ENCODE peak calls at places on chromosomes 6 and 20, in six cellular contexts. E, S, X, W, L and I are unnamed samples.

GRCh38 chr6:79143320-79143898 is 65.4 kb upstream of the PHIP start:
- ATAC-seq in E (no peak), S (no peak), X (no peak), W (no peak), L (no peak), I (no peak)

GRCh38 chr6:4413073-4413472 is 277.7 kb upstream of the ECI2 start:
- ATAC-seq in E (no peak), S (no peak), X (no peak), W (no peak), L (no peak), I (no peak)

GRCh38 chr20:53444386-53444785 is 149.3 kb downstream of the ZNF217 start:
- ATAC-seq in E (no peak), S (no peak), X (no peak), W (no peak), L (no peak), I (no peak)

GRCh38 chr6:133047065-133047665 is 194.0 kb upstream of the EYA4 start:
- ATAC-seq in E (no peak), S (no peak), X (no peak), W (no peak), L (no peak), I (no peak)

GRCh38 chr6:169472786-169473416 is 219.3 kb upstream of the THBS2 start:
- ATAC-seq in E (no peak), S (no peak), X (no peak), W (no peak), L (no peak), I (no peak)

GRCh38 chr6:24374612-24375011 is 16.8 kb upstream of the DCDC2 start:
- ATAC-seq in E (no peak), S (no peak), X (no peak), W (no peak), L (no peak), I (no peak)

GRCh38 chr6:160990847-160991410 is 640 bp upstream of the MAP3K4 start:
- ATAC-seq in E (no peak), S (no peak), X (no peak), W (no peak), L (no peak), I (no peak)

GRCh38 chr6:138986578-138986977 is 1.5 kb downstream of the REPS1 start:
- ATAC-seq in E (no peak), S (no peak), X (no peak), W (no peak), L (no peak), I (no peak)

GRCh38 chr20:19940945-19941590 is 76.1 kb upstream of the NAA20 start:
- ATAC-seq in E (peak), S (no peak), X (no peak), W (no peak), L (no peak), I (peak)

GRCh38 chr6:20215310-20215709 is 3.0 kb upstream of the MBOAT1 start:
- ATAC-seq in E (no peak), S (no peak), X (no peak), W (no peak), L (no peak), I (no peak)

GRCh38 chr20:63737940-63738686 is 1.5 kb upstream of the SLC2A4RG start:
- ATAC-seq in E (peak), S (no peak), X (peak), W (no peak), L (peak), I (no peak)

GRCh38 chr20:37416202-37417145 is 70.5 kb downstream of the SRC start:
- ATAC-seq in E (no peak), S (no peak), X (no peak), W (no peak), L (no peak), I (no peak)

GRCh38 chr6:151641028-151641427 is 147.2 kb downstream of the CCDC170 start:
- ATAC-seq in E (no peak), S (no peak), X (no peak), W (no peak), L (no peak), I (no peak)

GRCh38 chr6:3211681-3212080 is 15.8 kb downstream of the TUBB2B start:
- ATAC-seq in E (no peak), S (no peak), X (no peak), W (no peak), L (no peak), I (peak)

GRCh38 chr6:129686941-129687627 is 22.9 kb downstream of the ARHGAP18 start:
- ATAC-seq in E (peak), S (peak), X (peak), W (peak), L (peak), I (no peak)

GRCh38 chr6:85453490-85453889 is 3.6 kb downstream of the NT5E start:
- ATAC-seq in E (no peak), S (no peak), X (no peak), W (no peak), L (no peak), I (no peak)

GRCh38 chr20:41618807-41619294 is 674 bp upstream of the CHD6 start:
- ATAC-seq in E (no peak), S (no peak), X (no peak), W (peak), L (peak), I (peak)

GRCh38 chr20:61635721-61636455 is 383.8 kb downstream of the CDH4 start:
- ATAC-seq in E (no peak), S (no peak), X (no peak), W (no peak), L (no peak), I (no peak)

GRCh38 chr6:35776364-35777215 is at the start of gene CLPSL2:
- ATAC-seq in E (peak), S (no peak), X (no peak), W (peak), L (peak), I (no peak)

GRCh38 chr6:13863699-13864155 is 49.4 kb upstream of the MCUR1 start:
- ATAC-seq in E (no peak), S (no peak), X (no peak), W (peak), L (peak), I (no peak)

DNA sequence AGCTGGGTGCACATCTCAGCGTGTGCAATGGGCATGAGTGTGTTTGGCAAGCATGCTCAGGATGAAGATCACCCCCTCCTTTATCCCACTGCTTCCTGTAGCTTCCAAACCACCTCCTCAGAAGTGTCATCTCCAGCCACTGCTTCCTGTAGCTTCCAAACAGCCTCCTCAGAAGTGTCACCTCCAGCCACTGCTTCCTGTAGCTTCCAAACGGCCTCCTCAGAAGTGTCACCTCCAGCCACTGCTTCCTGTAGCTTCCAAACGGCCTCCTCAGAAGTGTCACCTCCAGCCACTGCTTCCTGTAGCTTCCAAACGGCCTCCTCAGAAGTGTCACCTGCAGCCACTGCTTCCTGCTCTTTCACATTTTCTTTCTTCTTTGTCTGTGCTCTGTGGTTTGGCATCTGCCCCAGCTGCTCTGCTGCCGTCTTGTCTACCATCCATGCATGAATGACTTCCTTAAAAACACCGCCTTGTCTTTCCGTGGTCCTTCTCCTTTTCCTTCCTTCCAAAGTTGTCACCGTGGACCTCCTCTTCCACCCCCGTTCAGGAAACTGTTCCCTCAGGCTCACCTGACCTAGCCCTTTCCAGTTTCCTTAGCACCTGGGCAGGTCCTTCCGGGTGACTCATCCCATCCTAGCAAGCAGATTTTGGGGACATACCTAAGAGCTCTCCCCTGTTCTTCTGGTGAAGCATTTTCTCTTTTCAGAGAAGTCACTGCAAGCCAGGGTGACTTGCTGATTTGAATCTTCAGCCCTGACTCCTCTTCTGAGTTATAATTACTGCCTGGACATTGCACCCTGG is 43.5 kb upstream of the TIAM2 start:
- ATAC-seq in E (peak), S (no peak), X (peak), W (no peak), L (peak), I (no peak)
- TF ChIP-seq CTCF in E (no peak), S (no peak), X (no peak), W (no peak), L (no peak), I (no peak)

GRCh38 chr20:24100370-24101011 is 111.9 kb upstream of the GGTLC1 start:
- ATAC-seq in E (peak), S (peak), X (peak), W (peak), L (peak), I (peak)
- TF ChIP-seq CTCF in E (peak), S (peak), X (peak), W (peak), L (peak), I (peak)

GRCh38 chr20:59661621-59662020 is 57.3 kb downstream of the PHACTR3 start:
- ATAC-seq in E (no peak), S (no peak), X (no peak), W (no peak), L (no peak), I (no peak)
- TF ChIP-seq CTCF in E (no peak), S (no peak), X (no peak), W (no peak), L (no peak), I (no peak)

GRCh38 chr6:1580585-1580984 is 29.1 kb upstream of the FOXC1 start:
- ATAC-seq in E (no peak), S (no peak), X (no peak), W (no peak), L (no peak), I (no peak)

GRCh38 chr6:1579096-1579495 is 30.6 kb upstream of the FOXC1 start:
- ATAC-seq in E (no peak), S (no peak), X (no peak), W (no peak), L (no peak), I (no peak)

GRCh38 chr6:1581120-1581991 is 28.4 kb upstream of the FOXC1 start:
- ATAC-seq in E (no peak), S (no peak), X (no peak), W (no peak), L (no peak), I (no peak)

GRCh38 chr6:1578293-1578745 is 31.4 kb upstream of the FOXC1 start:
- ATAC-seq in E (no peak), S (no peak), X (no peak), W (no peak), L (no peak), I (no peak)

GRCh38 chr6:1580109-1580508 is 29.6 kb upstream of the FOXC1 start:
- ATAC-seq in E (no peak), S (no peak), X (no peak), W (no peak), L (no peak), I (no peak)
- TF ChIP-seq CTCF in E (no peak), S (no peak), X (no peak), W (no peak), L (no peak), I (no peak)

GRCh38 chr6:109383438-109383940 is 1.2 kb upstream of the CD164 start:
- ATAC-seq in E (no peak), S (no peak), X (no peak), W (no peak), L (no peak), I (no peak)
- TF ChIP-seq CTCF in E (peak), S (no peak), X (peak), W (peak), L (no peak), I (peak)

GRCh38 chr20:25083773-25084615 is 2.1 kb upstream of the VSX1 start:
- ATAC-seq in E (peak), S (no peak), X (peak), W (peak), L (peak), I (no peak)
- TF ChIP-seq CTCF in E (no peak), S (no peak), X (peak), W (no peak), L (no peak), I (no peak)

GRCh38 chr20:7291319-7291943 is 523.9 kb downstream of the BMP2 start:
- ATAC-seq in E (no peak), S (no peak), X (no peak), W (no peak), L (no peak), I (no peak)

GRCh38 chr20:7291946-7292345 is 524.5 kb downstream of the BMP2 start:
- ATAC-seq in E (no peak), S (no peak), X (no peak), W (no peak), L (no peak), I (no peak)

DNA sequence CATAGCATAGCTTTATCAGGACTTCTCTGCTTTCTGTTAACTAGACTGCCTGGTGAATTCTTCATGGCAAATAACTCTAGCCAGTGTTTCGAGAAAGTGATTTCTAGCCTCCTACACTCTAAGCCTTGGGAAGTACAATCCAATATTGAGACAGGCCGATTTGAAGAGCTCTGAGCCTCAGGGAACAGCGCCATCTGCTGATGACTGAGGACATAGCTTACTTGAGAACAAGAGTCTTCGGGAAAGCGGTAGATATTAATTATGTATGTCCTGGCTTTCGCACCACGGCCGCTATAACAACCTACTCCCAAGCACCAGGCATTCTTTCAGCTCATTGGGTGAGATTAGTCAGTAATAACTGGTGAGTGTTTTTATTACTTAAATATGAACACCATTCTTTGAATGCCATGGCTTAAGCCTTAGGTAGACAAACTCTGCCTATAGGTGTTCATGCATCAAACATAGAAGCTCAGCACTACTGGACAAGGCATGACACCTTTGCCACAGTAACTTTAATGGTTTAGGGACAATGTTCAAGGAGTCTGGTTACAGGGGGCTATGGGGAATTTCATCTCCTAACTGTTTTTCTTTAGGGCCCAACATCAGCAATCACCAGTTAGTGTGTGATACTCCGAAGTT is 518.6 kb downstream of the BMP2 start:
- ATAC-seq in E (peak), S (peak), X (no peak), W (peak), L (peak), I (peak)
- TF ChIP-seq CTCF in E (peak), S (peak), X (no peak), W (peak), L (peak), I (peak)

GRCh38 chr6:91786474-91787184 is 1199.8 kb upstream of the MAP3K7 start:
- ATAC-seq in E (no peak), S (no peak), X (no peak), W (peak), L (no peak), I (no peak)

GRCh38 chr6:91782789-91783188 is 1195.9 kb upstream of the MAP3K7 start:
- ATAC-seq in E (no peak), S (no peak), X (no peak), W (peak), L (no peak), I (no peak)

GRCh38 chr6:91781946-91782345 is 1195.1 kb upstream of the MAP3K7 start:
- ATAC-seq in E (no peak), S (no peak), X (no peak), W (no peak), L (no peak), I (no peak)
- TF ChIP-seq CTCF in E (no peak), S (no peak), X (no peak), W (no peak), L (no peak), I (no peak)